ENCODE peak calls at places on chromosomes 4 and X, in five cellular contexts. Z, C, P, D and L are unnamed samples. For H3K9me3, the result is how much of the 10 kb centered on the place peaks cover.

GRCh38 chrX:65706041-65706828 is 38.8 kb downstream of the MSN start:
- DNase-seq in Z (no peak), C (no peak), P (no peak), D (peak), L (no peak)

GRCh38 chr4:69147334-69147733 is 51.1 kb downstream of the UGT2B7 start:
- DNase-seq in Z (no peak), C (no peak), P (no peak), D (no peak), L (no peak)

GRCh38 chrX:19121898-19122640 is at the start of gene ADGRG2:
- DNase-seq in Z (peak), C (peak), P (peak), D (no peak), L (no peak)

GRCh38 chr4:105061136-105061696 is 85.5 kb upstream of the TET2 start:
- DNase-seq in Z (no peak), C (peak), P (peak), D (no peak), L (no peak)

GRCh38 chr4:179595671-179596410 is 2153.6 kb upstream of the AGA start:
- DNase-seq in Z (no peak), C (no peak), P (no peak), D (no peak), L (no peak)

GRCh38 chr4:72243641-72244040 is 211.8 kb downstream of the NPFFR2 start:
- DNase-seq in Z (no peak), C (no peak), P (no peak), D (no peak), L (no peak)

GRCh38 chr4:24559889-24560288 is 24.5 kb downstream of the DHX15 start:
- DNase-seq in Z (no peak), C (no peak), P (no peak), D (no peak), L (no peak)

GRCh38 chrX:100946521-100946920 is 17.8 kb upstream of the XKRX start:
- DNase-seq in Z (no peak), C (no peak), P (no peak), D (no peak), L (no peak)

GRCh38 chrX:115978068-115978467 is 192.5 kb upstream of the AGTR2 start:
- DNase-seq in Z (no peak), C (no peak), P (no peak), D (no peak), L (no peak)

GRCh38 chr4:81622474-81623198 is 150.9 kb upstream of the RASGEF1B start:
- DNase-seq in Z (no peak), C (no peak), P (no peak), D (no peak), L (no peak)

GRCh38 chr4:26175016-26175786 is 145.6 kb upstream of the RBPJ start:
- DNase-seq in Z (no peak), C (no peak), P (no peak), D (no peak), L (peak)

GRCh38 chr4:134470544-134470943 is 269.0 kb upstream of the PABPC4L start:
- DNase-seq in Z (no peak), C (peak), P (peak), D (no peak), L (no peak)

GRCh38 chr4:37073226-37073840 is 171.2 kb upstream of the NWD2 start:
- DNase-seq in Z (no peak), C (no peak), P (no peak), D (no peak), L (no peak)

GRCh38 chr4:182643801-182644311 is 273.3 kb downstream of the DCTD start:
- DNase-seq in Z (no peak), C (no peak), P (no peak), D (no peak), L (no peak)

GRCh38 chr4:186243331-186243730 is 16.0 kb downstream of the KLKB1 start:
- DNase-seq in Z (no peak), C (no peak), P (no peak), D (no peak), L (no peak)

DNA sequence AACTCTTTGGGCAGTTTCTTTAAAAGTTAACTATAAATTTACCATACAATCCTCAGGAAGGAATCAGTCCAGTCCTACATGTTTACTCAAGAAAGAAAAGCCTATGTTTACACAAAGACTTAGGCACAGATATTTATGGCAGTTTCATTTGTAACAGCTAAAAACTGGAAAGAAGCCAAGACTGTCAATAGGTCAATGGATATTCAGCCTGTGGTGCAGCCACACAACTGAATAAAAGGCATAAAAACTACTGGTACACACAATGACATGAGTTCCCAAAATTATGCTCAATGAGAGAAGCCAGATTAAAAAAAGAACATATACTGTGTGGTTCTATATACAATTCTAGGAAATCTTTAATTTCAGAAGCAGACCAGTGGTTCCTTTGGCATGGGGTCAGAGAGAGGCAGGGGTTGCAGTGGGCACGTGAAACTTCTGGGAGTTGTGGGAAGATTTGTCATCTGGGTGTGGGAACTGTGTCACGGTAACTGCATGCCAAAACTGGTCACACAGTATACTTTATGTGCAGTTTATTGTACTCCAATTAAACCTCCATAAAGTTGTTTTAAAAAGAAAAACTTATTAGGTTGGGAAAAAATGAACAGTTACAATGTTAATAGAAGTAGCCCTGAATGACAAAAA is 26.8 kb upstream of the STS start:
- DNase-seq in Z (no peak), C (no peak), P (no peak), D (no peak), L (no peak)
- H3K9me3 ChIP-seq in Z (under half), C (under half), P (under half), D (under half), L (under half)

GRCh38 chrX:154373340-154374306 is 811 bp downstream of the FLNA start:
- DNase-seq in Z (peak), C (peak), P (peak), D (peak), L (no peak)
- H3K9me3 ChIP-seq in Z (under half), C (under half), P (under half), D (under half), L (under half)

GRCh38 chr4:19119904-19120303 is 1098.3 kb upstream of the LCORL start:
- DNase-seq in Z (no peak), C (no peak), P (no peak), D (no peak), L (no peak)
- H3K9me3 ChIP-seq in Z (under half), C (under half), P (under half), D (under half), L (under half)

GRCh38 chr4:252065-252601 is 53.1 kb downstream of the ZNF732 start:
- DNase-seq in Z (no peak), C (no peak), P (no peak), D (no peak), L (no peak)
- H3K9me3 ChIP-seq in Z (under half), C (under half), P (half or more), D (half or more), L (under half)

DNA sequence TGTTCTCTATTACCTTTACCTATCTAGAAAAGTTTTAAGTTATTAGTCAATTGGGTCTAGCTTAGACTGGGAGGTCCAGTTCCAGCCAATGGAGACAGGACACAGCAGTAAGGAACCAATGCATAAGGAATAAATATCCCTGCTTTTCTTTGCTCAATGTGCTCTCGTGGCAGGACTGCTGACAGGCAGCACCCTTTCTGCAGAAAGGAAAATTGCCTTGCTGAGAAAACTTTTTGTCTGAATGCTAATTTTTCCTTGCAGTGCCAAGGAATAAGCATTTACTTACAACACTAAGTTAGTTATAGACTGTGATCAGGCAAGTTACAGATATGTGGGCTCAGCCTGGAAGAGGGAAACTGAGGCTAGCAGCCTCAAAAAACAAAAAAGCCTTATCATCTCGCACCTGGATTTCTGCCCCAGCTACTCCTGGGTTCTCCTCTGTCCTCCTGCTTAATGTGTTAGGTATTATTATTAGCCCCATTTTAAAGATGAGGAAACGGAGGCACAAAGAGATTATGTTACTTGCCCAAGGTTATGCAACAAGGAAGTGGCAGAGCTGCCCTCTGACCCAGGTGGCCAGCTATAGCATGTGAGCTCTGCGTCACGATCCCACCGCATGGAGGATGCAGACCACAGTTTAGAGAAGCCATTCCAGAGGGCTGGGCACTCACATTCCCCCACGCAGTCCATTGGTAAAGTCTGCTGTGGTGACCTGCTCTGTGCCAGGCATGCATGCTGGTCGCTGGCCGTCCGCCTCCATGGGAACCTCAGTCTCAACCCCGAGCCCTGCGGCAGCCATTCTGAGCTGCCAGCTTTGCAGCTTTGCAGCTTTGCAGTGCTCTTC is 40.5 kb upstream of the C4orf50 start:
- DNase-seq in Z (no peak), C (no peak), P (no peak), D (no peak), L (no peak)
- H3K9me3 ChIP-seq in Z (under half), C (under half), P (under half), D (under half), L (under half)